ENCODE peak calls at places on chromosomes 13 and 19, in five cellular contexts. H, L, Q, V and P are unnamed samples.

GRCh38 chr19:6718111-6718740 is 2.2 kb downstream of the C3 start:
- DNase-seq in L (no peak), Q (no peak), H (no peak), V (no peak), P (no peak)

GRCh38 chr13:85236431-85236830 is 562.8 kb downstream of the SLITRK6 start:
- DNase-seq in V (no peak), Q (no peak), H (no peak), L (peak; percentile 49), P (no peak)

GRCh38 chr13:110347088-110347487 is 40.0 kb downstream of the COL4A2 start:
- DNase-seq in H (no peak), Q (no peak), L (no peak), V (no peak), P (no peak)

GRCh38 chr13:54658771-54659170 is 1630.2 kb downstream of the OLFM4 start:
- DNase-seq in Q (no peak), V (no peak), L (no peak), H (no peak), P (no peak)

GRCh38 chr13:113774177-113775107 is 15.4 kb downstream of the TMEM255B start:
- DNase-seq in L (peak; percentile 46), H (no peak), Q (no peak), V (no peak), P (no peak)

GRCh38 chr19:6211632-6212402 is 68.0 kb downstream of the MLLT1 start:
- DNase-seq in L (no peak), Q (no peak), V (no peak), H (no peak), P (no peak)

GRCh38 chr13:36030670-36031331 is 100.4 kb downstream of the DCLK1 start:
- DNase-seq in Q (no peak), V (no peak), H (peak; percentile 28), L (peak; percentile 95), P (no peak)

GRCh38 chr19:18543814-18544475 is 572 bp upstream of the FKBP8 start:
- DNase-seq in L (peak; percentile 72), Q (peak; percentile 92), V (no peak), H (peak; percentile 44), P (peak; percentile 57)

GRCh38 chr13:81957121-81957520 is 1616.2 kb upstream of the SPRY2 start:
- DNase-seq in L (no peak), Q (no peak), V (no peak), H (no peak), P (no peak)

GRCh38 chr13:51579676-51580075 is 4.6 kb upstream of the WDFY2 start:
- DNase-seq in V (no peak), H (no peak), L (no peak), Q (no peak), P (no peak)

GRCh38 chr19:51064534-51065220 is at the start of gene KLK13:
- DNase-seq in Q (no peak), V (no peak), H (peak; percentile 51), L (peak; percentile 37), P (no peak)

GRCh38 chr19:6216996-6217751 is 62.6 kb downstream of the MLLT1 start:
- DNase-seq in H (peak; percentile 50), V (no peak), L (peak; percentile 87), Q (no peak), P (no peak)

GRCh38 chr19:52095172-52096014 is at the start of gene ZNF841:
- DNase-seq in H (peak; percentile 98), V (peak; percentile 99), Q (no peak), L (peak; percentile 97), P (peak; percentile 66)

GRCh38 chr19:22622020-22622419 is 12.1 kb upstream of the ZNF492 start:
- DNase-seq in L (no peak), Q (no peak), V (no peak), H (no peak), P (no peak)

GRCh38 chr13:25252229-25252628 is 35.1 kb downstream of the MTMR6 start:
- DNase-seq in V (no peak), H (no peak), Q (no peak), L (no peak), P (no peak)

GRCh38 chr13:75621147-75621546 is 15.0 kb upstream of the LMO7 start:
- DNase-seq in L (peak; percentile 37), V (no peak), H (no peak), Q (no peak), P (no peak)

GRCh38 chr19:5001547-5002131 is 32.7 kb downstream of the KDM4B start:
- DNase-seq in L (peak; percentile 72), H (no peak), Q (peak; percentile 55), V (no peak), P (no peak)

GRCh38 chr19:18999016-18999758 is 34.1 kb downstream of the SUGP2 start:
- DNase-seq in Q (no peak), L (peak; percentile 56), V (no peak), H (no peak), P (no peak)

GRCh38 chr19:56155124-56155687 is 14.1 kb downstream of the ZNF444 start:
- DNase-seq in Q (no peak), V (no peak), H (no peak), L (peak; percentile 11), P (no peak)

GRCh38 chr19:17103177-17103576 is 27.6 kb downstream of the MYO9B start:
- DNase-seq in H (no peak), Q (no peak), L (peak; percentile 59), V (no peak), P (no peak)

GRCh38 chr19:44512326-44513298 is 12.3 kb upstream of the ZNF180 start:
- DNase-seq in V (no peak), H (no peak), L (peak; percentile 58), Q (peak; percentile 31), P (no peak)

GRCh38 chr19:44509478-44509877 is 9.2 kb upstream of the ZNF180 start:
- DNase-seq in L (no peak), Q (no peak), V (no peak), H (no peak), P (no peak)

GRCh38 chr19:44515907-44516306 is 13.6 kb downstream of the CEACAM20 start:
- DNase-seq in L (no peak), H (no peak), V (no peak), Q (no peak), P (no peak)

GRCh38 chr19:44517146-44517545 is 12.3 kb downstream of the CEACAM20 start:
- DNase-seq in Q (no peak), V (no peak), H (no peak), L (no peak), P (no peak)

GRCh38 chr19:44515031-44515430 is 14.4 kb downstream of the CEACAM20 start:
- DNase-seq in V (no peak), Q (no peak), H (no peak), L (no peak), P (no peak)
- H3K9me3 ChIP-seq in V (peaks cover 2% of the 10 kb centered on the region), Q (no peaks in the 10 kb centered on the region), H (no peaks in the 10 kb centered on the region), L (no peaks in the 10 kb centered on the region), P (peaks cover 3% of the 10 kb centered on the region)

GRCh38 chr19:36821758-36822157 is 16.4 kb downstream of the ZNF790 start:
- DNase-seq in V (no peak), L (no peak), H (no peak), Q (no peak), P (no peak)
- H3K9me3 ChIP-seq in V (peaks cover 27% of the 10 kb centered on the region), L (peaks cover 8% of the 10 kb centered on the region), H (peaks cover 98% of the 10 kb centered on the region), Q (peaks cover 49% of the 10 kb centered on the region), P (peaks cover 45% of the 10 kb centered on the region)

GRCh38 chr19:34773555-34773864 is 495 bp upstream of the ZNF599 start:
- DNase-seq in Q (no peak), H (no peak), L (no peak), V (no peak), P (no peak)
- H3K9me3 ChIP-seq in Q (peaks cover 22% of the 10 kb centered on the region), H (no peaks in the 10 kb centered on the region), L (no peaks in the 10 kb centered on the region), V (no peaks in the 10 kb centered on the region), P (no peaks in the 10 kb centered on the region)

GRCh38 chr13:58144616-58145015 is 513.1 kb downstream of the PCDH17 start:
- DNase-seq in V (no peak), Q (no peak), H (no peak), L (no peak), P (no peak)
- H3K9me3 ChIP-seq in V (peaks cover 3% of the 10 kb centered on the region), Q (no peaks in the 10 kb centered on the region), H (no peaks in the 10 kb centered on the region), L (no peaks in the 10 kb centered on the region), P (no peaks in the 10 kb centered on the region)

DNA sequence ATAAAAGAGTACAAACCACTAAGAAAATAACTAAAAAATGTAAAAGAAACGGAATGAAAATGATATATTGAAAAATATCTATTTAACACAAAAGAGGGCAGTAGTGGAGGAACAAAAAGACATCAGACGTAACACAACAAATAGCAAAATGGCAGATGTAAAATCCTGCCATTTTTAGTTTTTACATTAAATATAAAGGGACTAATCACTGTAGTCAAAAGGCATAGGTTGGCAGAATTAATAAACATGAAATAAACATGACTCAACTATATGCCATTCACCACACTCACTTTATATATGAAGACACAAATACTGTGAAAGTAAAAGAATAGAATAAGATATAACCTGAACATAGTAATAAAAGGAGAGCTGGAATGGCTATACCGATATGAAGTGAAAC is 11.0 kb downstream of the MTUS2 start:
- DNase-seq in V (no peak), L (no peak), H (no peak), Q (no peak), P (no peak)
- H3K9me3 ChIP-seq in V (peaks cover 1% of the 10 kb centered on the region), L (no peaks in the 10 kb centered on the region), H (no peaks in the 10 kb centered on the region), Q (peaks cover 17% of the 10 kb centered on the region), P (peaks cover 4% of the 10 kb centered on the region)

DNA sequence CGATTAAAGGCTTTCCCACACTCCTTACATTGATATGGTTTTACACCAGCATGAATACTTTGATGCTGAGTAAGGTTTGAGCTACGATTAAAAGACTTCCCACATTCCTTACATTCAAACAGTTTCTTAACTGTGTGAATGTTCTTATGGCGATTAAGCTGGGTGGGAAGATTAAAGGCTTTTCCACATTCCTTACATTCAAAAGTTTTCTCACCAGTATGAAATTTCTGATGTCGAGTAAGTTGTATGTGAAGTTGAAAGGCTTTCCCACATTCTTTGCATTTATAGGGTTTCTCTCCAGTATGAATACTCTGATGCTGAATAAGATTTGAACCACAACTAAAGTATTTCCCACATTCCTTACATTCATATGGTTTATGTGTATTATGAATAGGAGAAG is 20.0 kb downstream of the ZNF780B start:
- DNase-seq in Q (no peak), H (no peak), V (no peak), L (no peak), P (no peak)
- H3K9me3 ChIP-seq in Q (peaks cover 42% of the 10 kb centered on the region), H (peaks cover 63% of the 10 kb centered on the region), V (peaks cover 15% of the 10 kb centered on the region), L (peaks cover 5% of the 10 kb centered on the region), P (peaks cover 21% of the 10 kb centered on the region)

DNA sequence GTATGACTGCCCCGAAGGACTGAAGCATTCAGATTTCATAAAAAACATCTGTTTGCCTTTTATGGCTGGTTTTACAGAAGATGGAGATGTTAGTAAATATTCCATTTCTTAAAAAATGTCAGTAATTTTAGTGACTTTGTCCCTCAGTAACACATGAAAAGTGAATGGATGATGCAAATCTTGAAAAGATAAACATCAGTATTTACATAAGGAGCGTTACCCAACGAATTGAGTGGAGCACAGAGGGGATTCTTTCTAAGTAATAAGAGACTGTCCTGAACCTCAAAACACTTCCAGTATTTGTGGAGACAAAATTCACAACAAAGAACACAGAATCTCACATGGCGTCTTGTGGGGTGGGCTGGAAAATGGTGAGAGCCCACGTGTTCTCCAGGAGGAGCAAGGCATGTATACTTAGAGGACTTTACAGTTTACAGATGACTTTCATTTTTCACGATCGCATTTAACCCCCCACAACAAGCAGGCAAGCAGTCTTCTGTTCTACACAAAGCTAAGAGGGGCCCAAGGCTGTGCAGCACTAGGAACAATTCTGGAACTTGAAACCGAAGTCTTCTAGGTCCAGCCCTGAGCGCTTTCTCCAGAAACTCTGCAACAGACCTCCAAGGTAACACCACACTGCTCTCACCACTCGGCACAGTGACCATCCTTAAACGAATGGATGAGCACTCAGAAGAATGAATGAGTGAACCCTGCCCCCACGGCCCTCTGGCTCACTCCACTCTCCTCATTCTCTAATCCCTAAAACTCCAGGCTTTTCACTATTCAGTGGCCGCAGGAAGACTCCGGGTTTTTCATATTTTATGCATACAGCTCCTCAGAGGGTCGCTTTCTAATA is 709.8 kb downstream of the UQCRFS1 start:
- DNase-seq in L (no peak), Q (no peak), H (no peak), V (no peak), P (no peak)
- H3K9me3 ChIP-seq in L (no peaks in the 10 kb centered on the region), Q (no peaks in the 10 kb centered on the region), H (no peaks in the 10 kb centered on the region), V (no peaks in the 10 kb centered on the region), P (no peaks in the 10 kb centered on the region)